ENCODE peak calls at places on chromosomes 16 and 17, in five cellular contexts. X, F, A, T and R are unnamed samples.
A peak's percentile ranks its signal among the peaks of the same experiment; 100 is the strongest.

GRCh38 chr16:55760665-55761035 is 72.2 kb downstream of the CES1 start:
- DNase-seq in X (no peak), F (no peak), A (no peak), T (no peak), R (no peak)

GRCh38 chr17:46736100-46736499 is 82.4 kb downstream of the WNT3 start:
- DNase-seq in X (no peak), F (no peak), A (no peak), T (no peak), R (no peak)

GRCh38 chr17:5794881-5795486 is 210.7 kb upstream of the NLRP1 start:
- DNase-seq in X (no peak), F (no peak), A (no peak), T (no peak), R (no peak)

GRCh38 chr17:11506635-11507034 is 91.6 kb upstream of the DNAH9 start:
- DNase-seq in X (no peak), F (peak; percentile 1), A (peak; percentile 49), T (no peak), R (no peak)

GRCh38 chr17:32267690-32268205 is 2.1 kb downstream of the RHBDL3 start:
- DNase-seq in X (no peak), F (no peak), A (no peak), T (peak; percentile 58), R (no peak)

GRCh38 chr16:35798885-35799426 is 2339.5 kb downstream of the TP53TG3F start:
- DNase-seq in X (no peak), F (no peak), A (no peak), T (no peak), R (no peak)

GRCh38 chr16:81581107-81581506 is 136.5 kb downstream of the CMIP start:
- DNase-seq in X (peak; percentile 93), F (no peak), A (no peak), T (no peak), R (no peak)

GRCh38 chr16:67943619-67944503 is at the start of gene LCAT:
- DNase-seq in X (no peak), F (no peak), A (no peak), T (no peak), R (no peak)

GRCh38 chr17:57478851-57479250 is 222.5 kb downstream of the MSI2 start:
- DNase-seq in X (no peak), F (peak; percentile 34), A (no peak), T (no peak), R (no peak)

GRCh38 chr17:72702998-72703397 is 389.5 kb downstream of the SLC39A11 start:
- DNase-seq in X (no peak), F (peak; percentile 91), A (no peak), T (peak; percentile 29), R (peak; percentile 80)

GRCh38 chr17:64491034-64491860 is 5.6 kb downstream of the POLG2 start:
- DNase-seq in X (no peak), F (peak; percentile 29), A (peak; percentile 59), T (peak; percentile 66), R (peak; percentile 46)

GRCh38 chr16:57534881-57535658 is 1.3 kb downstream of the CCDC102A start:
- DNase-seq in X (no peak), F (no peak), A (no peak), T (no peak), R (no peak)

GRCh38 chr17:55266051-55266957 is 1.5 kb downstream of the HLF start:
- DNase-seq in X (no peak), F (no peak), A (no peak), T (no peak), R (no peak)

GRCh38 chr17:57032343-57032742 is 52.7 kb upstream of the AKAP1 start:
- DNase-seq in X (peak; percentile 80), F (no peak), A (no peak), T (no peak), R (no peak)

GRCh38 chr16:4511441-4512082 is 27.0 kb downstream of the CDIP1 start:
- DNase-seq in X (peak; percentile 48), F (peak; percentile 17), A (peak; percentile 67), T (peak; percentile 56), R (no peak)

GRCh38 chr17:66240630-66241029 is 11.4 kb upstream of the APOH start:
- DNase-seq in X (no peak), F (no peak), A (no peak), T (peak; percentile 70), R (no peak)

GRCh38 chr16:1296688-1297412 is 12.6 kb upstream of the UBE2I start:
- DNase-seq in X (peak; percentile 64), F (peak; percentile 59), A (peak; percentile 89), T (peak; percentile 95), R (peak; percentile 87)